ENCODE peak calls at places on chromosomes 7 and 10, in six cellular contexts. One of them, this sample, is unnamed. For H3K4me1, the result is how much of the 10 kb centered on the place peaks cover.

GRCh38 chr10:53010362-53010907 is 237.9 kb upstream of the MBL2 start:
- DNase-seq in HepG2: peak
- DNase-seq in sigmoid colon: no peak
- DNase-seq in tibial nerve: no peak
- DNase-seq in transverse colon: no peak
- DNase-seq in A549: no peak
- DNase-seq in this sample: no peak

GRCh38 chr10:90484518-90484917 is 373.3 kb downstream of the HTR7 start:
- DNase-seq in HepG2: no peak
- DNase-seq in sigmoid colon: no peak
- DNase-seq in tibial nerve: no peak
- DNase-seq in transverse colon: no peak
- DNase-seq in A549: peak
- DNase-seq in this sample: no peak

GRCh38 chr10:69491611-69492010 is 40.3 kb downstream of the TSPAN15 start:
- DNase-seq in HepG2: no peak
- DNase-seq in sigmoid colon: peak
- DNase-seq in tibial nerve: no peak
- DNase-seq in transverse colon: no peak
- DNase-seq in A549: no peak
- DNase-seq in this sample: no peak

GRCh38 chr7:151692721-151693120 is 173.0 kb upstream of the RHEB start:
- DNase-seq in HepG2: no peak
- DNase-seq in sigmoid colon: no peak
- DNase-seq in tibial nerve: no peak
- DNase-seq in transverse colon: no peak
- DNase-seq in A549: no peak
- DNase-seq in this sample: no peak

GRCh38 chr7:80139179-80139578 is 4.5 kb downstream of the GNAI1 start:
- DNase-seq in HepG2: no peak
- DNase-seq in sigmoid colon: no peak
- DNase-seq in tibial nerve: no peak
- DNase-seq in transverse colon: no peak
- DNase-seq in A549: peak
- DNase-seq in this sample: no peak

GRCh38 chr7:142380064-142380463 is 122.2 kb upstream of the PRSS58 start:
- DNase-seq in HepG2: no peak
- DNase-seq in sigmoid colon: no peak
- DNase-seq in tibial nerve: no peak
- DNase-seq in transverse colon: no peak
- DNase-seq in A549: no peak
- DNase-seq in this sample: no peak

GRCh38 chr7:104252409-104253134 is 44.8 kb upstream of the ORC5 start:
- DNase-seq in HepG2: peak
- DNase-seq in sigmoid colon: no peak
- DNase-seq in tibial nerve: no peak
- DNase-seq in transverse colon: no peak
- DNase-seq in A549: peak
- DNase-seq in this sample: no peak

GRCh38 chr10:100968839-100969174 is 497 bp upstream of the SEMA4G start:
- DNase-seq in HepG2: no peak
- DNase-seq in sigmoid colon: no peak
- DNase-seq in tibial nerve: no peak
- DNase-seq in transverse colon: no peak
- DNase-seq in A549: no peak
- DNase-seq in this sample: no peak

GRCh38 chr10:20624642-20625041 is 272.5 kb downstream of the NEBL start:
- DNase-seq in HepG2: no peak
- DNase-seq in sigmoid colon: peak
- DNase-seq in tibial nerve: peak
- DNase-seq in transverse colon: peak
- DNase-seq in A549: peak
- DNase-seq in this sample: no peak

GRCh38 chr7:24123061-24123460 is 160.9 kb upstream of the NPY start:
- DNase-seq in HepG2: no peak
- DNase-seq in sigmoid colon: no peak
- DNase-seq in tibial nerve: no peak
- DNase-seq in transverse colon: no peak
- DNase-seq in A549: no peak
- DNase-seq in this sample: no peak

GRCh38 chr7:140640060-140640611 is 477 bp downstream of the DENND2A start:
- DNase-seq in HepG2: no peak
- DNase-seq in sigmoid colon: peak
- DNase-seq in tibial nerve: no peak
- DNase-seq in transverse colon: peak
- DNase-seq in A549: peak
- DNase-seq in this sample: peak

GRCh38 chr7:50808282-50808888 is 25.7 kb upstream of the GRB10 start:
- DNase-seq in HepG2: no peak
- DNase-seq in sigmoid colon: no peak
- DNase-seq in tibial nerve: no peak
- DNase-seq in transverse colon: no peak
- DNase-seq in A549: no peak
- DNase-seq in this sample: peak

GRCh38 chr7:50812109-50812508 is 29.4 kb upstream of the GRB10 start:
- DNase-seq in HepG2: no peak
- DNase-seq in sigmoid colon: no peak
- DNase-seq in tibial nerve: no peak
- DNase-seq in transverse colon: no peak
- DNase-seq in A549: no peak
- DNase-seq in this sample: no peak

GRCh38 chr7:50815138-50815537 is 32.4 kb upstream of the GRB10 start:
- DNase-seq in HepG2: no peak
- DNase-seq in sigmoid colon: no peak
- DNase-seq in tibial nerve: no peak
- DNase-seq in transverse colon: no peak
- DNase-seq in A549: no peak
- DNase-seq in this sample: peak

GRCh38 chr7:50814166-50814565 is 31.5 kb upstream of the GRB10 start:
- DNase-seq in HepG2: no peak
- DNase-seq in sigmoid colon: no peak
- DNase-seq in tibial nerve: no peak
- DNase-seq in transverse colon: no peak
- DNase-seq in A549: no peak
- DNase-seq in this sample: no peak

GRCh38 chr7:50812847-50813475 is 30.3 kb upstream of the GRB10 start:
- DNase-seq in HepG2: peak
- DNase-seq in sigmoid colon: peak
- DNase-seq in tibial nerve: peak
- DNase-seq in transverse colon: peak
- DNase-seq in A549: peak
- DNase-seq in this sample: peak
- TF ChIP-seq EP300 in HepG2: no peak
- TF ChIP-seq EP300 in sigmoid colon: no peak
- TF ChIP-seq EP300 in tibial nerve: peak
- TF ChIP-seq EP300 in transverse colon: no peak
- TF ChIP-seq EP300 in A549: no peak
- TF ChIP-seq EP300 in this sample: no peak

GRCh38 chr10:78356291-78356915 is 322.7 kb downstream of the RPS24 start:
- DNase-seq in HepG2: no peak
- DNase-seq in sigmoid colon: no peak
- DNase-seq in tibial nerve: no peak
- DNase-seq in transverse colon: no peak
- DNase-seq in A549: no peak
- DNase-seq in this sample: no peak
- H3K27ac ChIP-seq in HepG2: no peak
- H3K27ac ChIP-seq in sigmoid colon: no peak
- H3K27ac ChIP-seq in tibial nerve: no peak
- H3K27ac ChIP-seq in transverse colon: no peak
- H3K27ac ChIP-seq in A549: no peak
- H3K27ac ChIP-seq in this sample: no peak

GRCh38 chr7:116691664-116692063 is 19.7 kb downstream of the MET start:
- DNase-seq in HepG2: peak
- DNase-seq in sigmoid colon: no peak
- DNase-seq in tibial nerve: peak
- DNase-seq in transverse colon: no peak
- DNase-seq in A549: peak
- DNase-seq in this sample: no peak
- H3K4me1 ChIP-seq in HepG2: under half
- H3K4me1 ChIP-seq in sigmoid colon: under half
- H3K4me1 ChIP-seq in tibial nerve: under half
- H3K4me1 ChIP-seq in transverse colon: under half
- H3K4me1 ChIP-seq in A549: half or more
- H3K4me1 ChIP-seq in this sample: under half

GRCh38 chr10:79092292-79092896 is 23.6 kb downstream of the ZMIZ1 start:
- DNase-seq in HepG2: no peak
- DNase-seq in sigmoid colon: no peak
- DNase-seq in tibial nerve: no peak
- DNase-seq in transverse colon: no peak
- DNase-seq in A549: no peak
- DNase-seq in this sample: no peak

GRCh38 chr10:79096514-79096913 is 27.7 kb downstream of the ZMIZ1 start:
- DNase-seq in HepG2: no peak
- DNase-seq in sigmoid colon: no peak
- DNase-seq in tibial nerve: no peak
- DNase-seq in transverse colon: no peak
- DNase-seq in A549: no peak
- DNase-seq in this sample: no peak

GRCh38 chr10:79094412-79095175 is 25.8 kb downstream of the ZMIZ1 start:
- DNase-seq in HepG2: no peak
- DNase-seq in sigmoid colon: no peak
- DNase-seq in tibial nerve: no peak
- DNase-seq in transverse colon: no peak
- DNase-seq in A549: no peak
- DNase-seq in this sample: no peak

GRCh38 chr10:79095316-79095715 is 26.6 kb downstream of the ZMIZ1 start:
- DNase-seq in HepG2: no peak
- DNase-seq in sigmoid colon: no peak
- DNase-seq in tibial nerve: no peak
- DNase-seq in transverse colon: no peak
- DNase-seq in A549: no peak
- DNase-seq in this sample: no peak

GRCh38 chr10:79093658-79094411 is 25.1 kb downstream of the ZMIZ1 start:
- DNase-seq in HepG2: peak
- DNase-seq in sigmoid colon: peak
- DNase-seq in tibial nerve: peak
- DNase-seq in transverse colon: peak
- DNase-seq in A549: peak
- DNase-seq in this sample: no peak
- TF ChIP-seq EP300 in HepG2: peak
- TF ChIP-seq EP300 in sigmoid colon: no peak
- TF ChIP-seq EP300 in tibial nerve: peak
- TF ChIP-seq EP300 in transverse colon: peak
- TF ChIP-seq EP300 in A549: no peak
- TF ChIP-seq EP300 in this sample: no peak

GRCh38 chr10:6176691-6177231 is 26.0 kb upstream of the PFKFB3 start:
- DNase-seq in HepG2: no peak
- DNase-seq in sigmoid colon: no peak
- DNase-seq in tibial nerve: no peak
- DNase-seq in transverse colon: no peak
- DNase-seq in A549: no peak
- DNase-seq in this sample: no peak
- H3K27ac ChIP-seq in HepG2: no peak
- H3K27ac ChIP-seq in sigmoid colon: no peak
- H3K27ac ChIP-seq in tibial nerve: no peak
- H3K27ac ChIP-seq in transverse colon: peak
- H3K27ac ChIP-seq in A549: no peak
- H3K27ac ChIP-seq in this sample: peak

GRCh38 chr7:23014681-23015080 is 751 bp upstream of the HYCC1 start:
- DNase-seq in HepG2: no peak
- DNase-seq in sigmoid colon: no peak
- DNase-seq in tibial nerve: no peak
- DNase-seq in transverse colon: no peak
- DNase-seq in A549: no peak
- DNase-seq in this sample: no peak
- H3K4me1 ChIP-seq in HepG2: half or more
- H3K4me1 ChIP-seq in sigmoid colon: under half
- H3K4me1 ChIP-seq in tibial nerve: under half
- H3K4me1 ChIP-seq in transverse colon: under half
- H3K4me1 ChIP-seq in A549: under half
- H3K4me1 ChIP-seq in this sample: under half

GRCh38 chr10:30744124-30744523 is 114.6 kb upstream of the LYZL2 start:
- DNase-seq in HepG2: no peak
- DNase-seq in sigmoid colon: no peak
- DNase-seq in tibial nerve: no peak
- DNase-seq in transverse colon: no peak
- DNase-seq in A549: no peak
- DNase-seq in this sample: no peak
- TF ChIP-seq EP300 in HepG2: no peak
- TF ChIP-seq EP300 in sigmoid colon: no peak
- TF ChIP-seq EP300 in tibial nerve: no peak
- TF ChIP-seq EP300 in transverse colon: no peak
- TF ChIP-seq EP300 in A549: no peak
- TF ChIP-seq EP300 in this sample: no peak

This sample was measured in suprapubic skin.